ENCODE peak calls at places on chromosomes 3 and 15, in seven cellular contexts. One of them, this sample, is unnamed.

GRCh38 chr3:154023148-154023547 is 98.0 kb upstream of the ARHGEF26 start:
- DNase-seq in stimulated activated CD8-positive, alpha-beta memory T cell treated with anti-CD3 and anti-CD28 coated beads, Interleukin-2, amount 100 ng/mL, for 48 hours: no peak
- DNase-seq in activated CD4-positive, alpha-beta T cell treated with anti-CD3 and anti-CD28 coated beads, Interleukin-2, amount 50 U/mL, for 24 hours: no peak
- DNase-seq in iris pigment epithelial cell: no peak
- DNase-seq in T-helper 17 cell: no peak
- DNase-seq in fibroblast of mammary gland: peak
- DNase-seq in kidney glomerular epithelial cell: peak
- DNase-seq in this sample: no peak

GRCh38 chr3:56005196-56005805 is 463.0 kb downstream of the ERC2 start:
- DNase-seq in stimulated activated CD8-positive, alpha-beta memory T cell treated with anti-CD3 and anti-CD28 coated beads, Interleukin-2, amount 100 ng/mL, for 48 hours: no peak
- DNase-seq in activated CD4-positive, alpha-beta T cell treated with anti-CD3 and anti-CD28 coated beads, Interleukin-2, amount 50 U/mL, for 24 hours: no peak
- DNase-seq in iris pigment epithelial cell: peak
- DNase-seq in T-helper 17 cell: no peak
- DNase-seq in fibroblast of mammary gland: no peak
- DNase-seq in kidney glomerular epithelial cell: peak
- DNase-seq in this sample: no peak

GRCh38 chr3:69767571-69767970 is 28.3 kb downstream of the MITF start:
- DNase-seq in stimulated activated CD8-positive, alpha-beta memory T cell treated with anti-CD3 and anti-CD28 coated beads, Interleukin-2, amount 100 ng/mL, for 48 hours: no peak
- DNase-seq in activated CD4-positive, alpha-beta T cell treated with anti-CD3 and anti-CD28 coated beads, Interleukin-2, amount 50 U/mL, for 24 hours: no peak
- DNase-seq in iris pigment epithelial cell: no peak
- DNase-seq in T-helper 17 cell: no peak
- DNase-seq in fibroblast of mammary gland: no peak
- DNase-seq in kidney glomerular epithelial cell: peak
- DNase-seq in this sample: peak

GRCh38 chr3:44055951-44056350 is 185.7 kb upstream of the TOPAZ1 start:
- DNase-seq in stimulated activated CD8-positive, alpha-beta memory T cell treated with anti-CD3 and anti-CD28 coated beads, Interleukin-2, amount 100 ng/mL, for 48 hours: no peak
- DNase-seq in activated CD4-positive, alpha-beta T cell treated with anti-CD3 and anti-CD28 coated beads, Interleukin-2, amount 50 U/mL, for 24 hours: no peak
- DNase-seq in iris pigment epithelial cell: no peak
- DNase-seq in T-helper 17 cell: no peak
- DNase-seq in fibroblast of mammary gland: no peak
- DNase-seq in kidney glomerular epithelial cell: peak
- DNase-seq in this sample: no peak

GRCh38 chr3:37811625-37812356 is 49.9 kb upstream of the CTDSPL start:
- DNase-seq in stimulated activated CD8-positive, alpha-beta memory T cell treated with anti-CD3 and anti-CD28 coated beads, Interleukin-2, amount 100 ng/mL, for 48 hours: no peak
- DNase-seq in activated CD4-positive, alpha-beta T cell treated with anti-CD3 and anti-CD28 coated beads, Interleukin-2, amount 50 U/mL, for 24 hours: no peak
- DNase-seq in iris pigment epithelial cell: no peak
- DNase-seq in T-helper 17 cell: no peak
- DNase-seq in fibroblast of mammary gland: no peak
- DNase-seq in kidney glomerular epithelial cell: no peak
- DNase-seq in this sample: no peak

GRCh38 chr3:123817413-123817812 is 66.7 kb downstream of the MYLK start:
- DNase-seq in stimulated activated CD8-positive, alpha-beta memory T cell treated with anti-CD3 and anti-CD28 coated beads, Interleukin-2, amount 100 ng/mL, for 48 hours: no peak
- DNase-seq in activated CD4-positive, alpha-beta T cell treated with anti-CD3 and anti-CD28 coated beads, Interleukin-2, amount 50 U/mL, for 24 hours: no peak
- DNase-seq in iris pigment epithelial cell: no peak
- DNase-seq in T-helper 17 cell: no peak
- DNase-seq in fibroblast of mammary gland: no peak
- DNase-seq in kidney glomerular epithelial cell: no peak
- DNase-seq in this sample: no peak

GRCh38 chr3:177111541-177111949 is 85.7 kb downstream of the TBL1XR1 start:
- DNase-seq in stimulated activated CD8-positive, alpha-beta memory T cell treated with anti-CD3 and anti-CD28 coated beads, Interleukin-2, amount 100 ng/mL, for 48 hours: no peak
- DNase-seq in activated CD4-positive, alpha-beta T cell treated with anti-CD3 and anti-CD28 coated beads, Interleukin-2, amount 50 U/mL, for 24 hours: no peak
- DNase-seq in iris pigment epithelial cell: no peak
- DNase-seq in T-helper 17 cell: no peak
- DNase-seq in fibroblast of mammary gland: no peak
- DNase-seq in kidney glomerular epithelial cell: no peak
- DNase-seq in this sample: no peak

GRCh38 chr3:158057666-158058065 is 48.6 kb downstream of the SHOX2 start:
- DNase-seq in stimulated activated CD8-positive, alpha-beta memory T cell treated with anti-CD3 and anti-CD28 coated beads, Interleukin-2, amount 100 ng/mL, for 48 hours: no peak
- DNase-seq in activated CD4-positive, alpha-beta T cell treated with anti-CD3 and anti-CD28 coated beads, Interleukin-2, amount 50 U/mL, for 24 hours: no peak
- DNase-seq in iris pigment epithelial cell: peak
- DNase-seq in T-helper 17 cell: no peak
- DNase-seq in fibroblast of mammary gland: peak
- DNase-seq in kidney glomerular epithelial cell: no peak
- DNase-seq in this sample: no peak

GRCh38 chr3:46269556-46269955 is 27.3 kb downstream of the CCR3 start:
- DNase-seq in stimulated activated CD8-positive, alpha-beta memory T cell treated with anti-CD3 and anti-CD28 coated beads, Interleukin-2, amount 100 ng/mL, for 48 hours: no peak
- DNase-seq in activated CD4-positive, alpha-beta T cell treated with anti-CD3 and anti-CD28 coated beads, Interleukin-2, amount 50 U/mL, for 24 hours: no peak
- DNase-seq in iris pigment epithelial cell: no peak
- DNase-seq in T-helper 17 cell: no peak
- DNase-seq in fibroblast of mammary gland: no peak
- DNase-seq in kidney glomerular epithelial cell: no peak
- DNase-seq in this sample: no peak

GRCh38 chr3:149224736-149225594 is 3.3 kb upstream of the CP start:
- DNase-seq in stimulated activated CD8-positive, alpha-beta memory T cell treated with anti-CD3 and anti-CD28 coated beads, Interleukin-2, amount 100 ng/mL, for 48 hours: no peak
- DNase-seq in activated CD4-positive, alpha-beta T cell treated with anti-CD3 and anti-CD28 coated beads, Interleukin-2, amount 50 U/mL, for 24 hours: no peak
- DNase-seq in iris pigment epithelial cell: peak
- DNase-seq in T-helper 17 cell: no peak
- DNase-seq in fibroblast of mammary gland: peak
- DNase-seq in kidney glomerular epithelial cell: peak
- DNase-seq in this sample: no peak

GRCh38 chr15:63938486-63939061 is 104.8 kb upstream of the HERC1 start:
- DNase-seq in stimulated activated CD8-positive, alpha-beta memory T cell treated with anti-CD3 and anti-CD28 coated beads, Interleukin-2, amount 100 ng/mL, for 48 hours: peak
- DNase-seq in activated CD4-positive, alpha-beta T cell treated with anti-CD3 and anti-CD28 coated beads, Interleukin-2, amount 50 U/mL, for 24 hours: no peak
- DNase-seq in iris pigment epithelial cell: no peak
- DNase-seq in T-helper 17 cell: no peak
- DNase-seq in fibroblast of mammary gland: no peak
- DNase-seq in kidney glomerular epithelial cell: no peak
- DNase-seq in this sample: no peak

GRCh38 chr3:169822091-169822490 is 9.4 kb upstream of the LRRC34 start:
- DNase-seq in stimulated activated CD8-positive, alpha-beta memory T cell treated with anti-CD3 and anti-CD28 coated beads, Interleukin-2, amount 100 ng/mL, for 48 hours: no peak
- DNase-seq in activated CD4-positive, alpha-beta T cell treated with anti-CD3 and anti-CD28 coated beads, Interleukin-2, amount 50 U/mL, for 24 hours: no peak
- DNase-seq in iris pigment epithelial cell: no peak
- DNase-seq in T-helper 17 cell: no peak
- DNase-seq in fibroblast of mammary gland: no peak
- DNase-seq in kidney glomerular epithelial cell: no peak
- DNase-seq in this sample: no peak

GRCh38 chr3:159824341-159824740 is 164.3 kb upstream of the IL12A start:
- DNase-seq in stimulated activated CD8-positive, alpha-beta memory T cell treated with anti-CD3 and anti-CD28 coated beads, Interleukin-2, amount 100 ng/mL, for 48 hours: no peak
- DNase-seq in activated CD4-positive, alpha-beta T cell treated with anti-CD3 and anti-CD28 coated beads, Interleukin-2, amount 50 U/mL, for 24 hours: no peak
- DNase-seq in iris pigment epithelial cell: peak
- DNase-seq in T-helper 17 cell: no peak
- DNase-seq in fibroblast of mammary gland: peak
- DNase-seq in kidney glomerular epithelial cell: peak
- DNase-seq in this sample: peak

GRCh38 chr3:187567741-187568140 is 102.5 kb downstream of the SST start:
- DNase-seq in stimulated activated CD8-positive, alpha-beta memory T cell treated with anti-CD3 and anti-CD28 coated beads, Interleukin-2, amount 100 ng/mL, for 48 hours: no peak
- DNase-seq in activated CD4-positive, alpha-beta T cell treated with anti-CD3 and anti-CD28 coated beads, Interleukin-2, amount 50 U/mL, for 24 hours: no peak
- DNase-seq in iris pigment epithelial cell: peak
- DNase-seq in T-helper 17 cell: no peak
- DNase-seq in fibroblast of mammary gland: peak
- DNase-seq in kidney glomerular epithelial cell: peak
- DNase-seq in this sample: no peak

GRCh38 chr15:60798821-60799220 is 319.9 kb upstream of the ICE2 start:
- DNase-seq in stimulated activated CD8-positive, alpha-beta memory T cell treated with anti-CD3 and anti-CD28 coated beads, Interleukin-2, amount 100 ng/mL, for 48 hours: no peak
- DNase-seq in activated CD4-positive, alpha-beta T cell treated with anti-CD3 and anti-CD28 coated beads, Interleukin-2, amount 50 U/mL, for 24 hours: no peak
- DNase-seq in iris pigment epithelial cell: peak
- DNase-seq in T-helper 17 cell: no peak
- DNase-seq in fibroblast of mammary gland: peak
- DNase-seq in kidney glomerular epithelial cell: no peak
- DNase-seq in this sample: no peak

GRCh38 chr15:92811514-92811913 is 88.6 kb upstream of the CHD2 start:
- DNase-seq in stimulated activated CD8-positive, alpha-beta memory T cell treated with anti-CD3 and anti-CD28 coated beads, Interleukin-2, amount 100 ng/mL, for 48 hours: no peak
- DNase-seq in activated CD4-positive, alpha-beta T cell treated with anti-CD3 and anti-CD28 coated beads, Interleukin-2, amount 50 U/mL, for 24 hours: no peak
- DNase-seq in iris pigment epithelial cell: no peak
- DNase-seq in T-helper 17 cell: no peak
- DNase-seq in fibroblast of mammary gland: no peak
- DNase-seq in kidney glomerular epithelial cell: peak
- DNase-seq in this sample: no peak

GRCh38 chr3:128971421-128971820 is 22.5 kb downstream of the CFAP92 start:
- DNase-seq in stimulated activated CD8-positive, alpha-beta memory T cell treated with anti-CD3 and anti-CD28 coated beads, Interleukin-2, amount 100 ng/mL, for 48 hours: no peak
- DNase-seq in activated CD4-positive, alpha-beta T cell treated with anti-CD3 and anti-CD28 coated beads, Interleukin-2, amount 50 U/mL, for 24 hours: no peak
- DNase-seq in iris pigment epithelial cell: peak
- DNase-seq in T-helper 17 cell: no peak
- DNase-seq in fibroblast of mammary gland: peak
- DNase-seq in kidney glomerular epithelial cell: no peak
- DNase-seq in this sample: peak

GRCh38 chr3:184815046-184815930 is 3.3 kb downstream of the VPS8 start:
- DNase-seq in stimulated activated CD8-positive, alpha-beta memory T cell treated with anti-CD3 and anti-CD28 coated beads, Interleukin-2, amount 100 ng/mL, for 48 hours: no peak
- DNase-seq in activated CD4-positive, alpha-beta T cell treated with anti-CD3 and anti-CD28 coated beads, Interleukin-2, amount 50 U/mL, for 24 hours: no peak
- DNase-seq in iris pigment epithelial cell: peak
- DNase-seq in T-helper 17 cell: no peak
- DNase-seq in fibroblast of mammary gland: peak
- DNase-seq in kidney glomerular epithelial cell: no peak
- DNase-seq in this sample: no peak

GRCh38 chr3:98690876-98691275 is 72.3 kb upstream of the ST3GAL6 start:
- DNase-seq in stimulated activated CD8-positive, alpha-beta memory T cell treated with anti-CD3 and anti-CD28 coated beads, Interleukin-2, amount 100 ng/mL, for 48 hours: no peak
- DNase-seq in activated CD4-positive, alpha-beta T cell treated with anti-CD3 and anti-CD28 coated beads, Interleukin-2, amount 50 U/mL, for 24 hours: no peak
- DNase-seq in iris pigment epithelial cell: peak
- DNase-seq in T-helper 17 cell: no peak
- DNase-seq in fibroblast of mammary gland: peak
- DNase-seq in kidney glomerular epithelial cell: no peak
- DNase-seq in this sample: no peak

GRCh38 chr3:32249184-32249782 is 10.8 kb downstream of the CMTM8 start:
- DNase-seq in stimulated activated CD8-positive, alpha-beta memory T cell treated with anti-CD3 and anti-CD28 coated beads, Interleukin-2, amount 100 ng/mL, for 48 hours: no peak
- DNase-seq in activated CD4-positive, alpha-beta T cell treated with anti-CD3 and anti-CD28 coated beads, Interleukin-2, amount 50 U/mL, for 24 hours: no peak
- DNase-seq in iris pigment epithelial cell: peak
- DNase-seq in T-helper 17 cell: no peak
- DNase-seq in fibroblast of mammary gland: peak
- DNase-seq in kidney glomerular epithelial cell: peak
- DNase-seq in this sample: no peak

GRCh38 chr3:192636517-192637444 is 90.6 kb downstream of the FGF12 start:
- DNase-seq in stimulated activated CD8-positive, alpha-beta memory T cell treated with anti-CD3 and anti-CD28 coated beads, Interleukin-2, amount 100 ng/mL, for 48 hours: no peak
- DNase-seq in activated CD4-positive, alpha-beta T cell treated with anti-CD3 and anti-CD28 coated beads, Interleukin-2, amount 50 U/mL, for 24 hours: no peak
- DNase-seq in iris pigment epithelial cell: no peak
- DNase-seq in T-helper 17 cell: no peak
- DNase-seq in fibroblast of mammary gland: no peak
- DNase-seq in kidney glomerular epithelial cell: no peak
- DNase-seq in this sample: no peak

GRCh38 chr3:14439501-14440167 is 37.2 kb downstream of the SLC6A6 start:
- DNase-seq in stimulated activated CD8-positive, alpha-beta memory T cell treated with anti-CD3 and anti-CD28 coated beads, Interleukin-2, amount 100 ng/mL, for 48 hours: no peak
- DNase-seq in activated CD4-positive, alpha-beta T cell treated with anti-CD3 and anti-CD28 coated beads, Interleukin-2, amount 50 U/mL, for 24 hours: no peak
- DNase-seq in iris pigment epithelial cell: peak
- DNase-seq in T-helper 17 cell: no peak
- DNase-seq in fibroblast of mammary gland: no peak
- DNase-seq in kidney glomerular epithelial cell: peak
- DNase-seq in this sample: peak

GRCh38 chr3:46019707-46020106 is 7.6 kb downstream of the XCR1 start:
- DNase-seq in stimulated activated CD8-positive, alpha-beta memory T cell treated with anti-CD3 and anti-CD28 coated beads, Interleukin-2, amount 100 ng/mL, for 48 hours: peak
- DNase-seq in activated CD4-positive, alpha-beta T cell treated with anti-CD3 and anti-CD28 coated beads, Interleukin-2, amount 50 U/mL, for 24 hours: no peak
- DNase-seq in iris pigment epithelial cell: no peak
- DNase-seq in T-helper 17 cell: no peak
- DNase-seq in fibroblast of mammary gland: peak
- DNase-seq in kidney glomerular epithelial cell: no peak
- DNase-seq in this sample: no peak

GRCh38 chr3:46119709-46120498 is 88.2 kb downstream of the CCR1 start:
- DNase-seq in stimulated activated CD8-positive, alpha-beta memory T cell treated with anti-CD3 and anti-CD28 coated beads, Interleukin-2, amount 100 ng/mL, for 48 hours: no peak
- DNase-seq in activated CD4-positive, alpha-beta T cell treated with anti-CD3 and anti-CD28 coated beads, Interleukin-2, amount 50 U/mL, for 24 hours: no peak
- DNase-seq in iris pigment epithelial cell: no peak
- DNase-seq in T-helper 17 cell: no peak
- DNase-seq in fibroblast of mammary gland: no peak
- DNase-seq in kidney glomerular epithelial cell: no peak
- DNase-seq in this sample: no peak

GRCh38 chr3:99439892-99440291 is 198.5 kb upstream of the COL8A1 start:
- DNase-seq in stimulated activated CD8-positive, alpha-beta memory T cell treated with anti-CD3 and anti-CD28 coated beads, Interleukin-2, amount 100 ng/mL, for 48 hours: no peak
- DNase-seq in activated CD4-positive, alpha-beta T cell treated with anti-CD3 and anti-CD28 coated beads, Interleukin-2, amount 50 U/mL, for 24 hours: no peak
- DNase-seq in iris pigment epithelial cell: no peak
- DNase-seq in T-helper 17 cell: no peak
- DNase-seq in fibroblast of mammary gland: no peak
- DNase-seq in kidney glomerular epithelial cell: no peak
- DNase-seq in this sample: no peak

GRCh38 chr3:184737641-184738518 is 26.0 kb upstream of the MAGEF1 start:
- DNase-seq in stimulated activated CD8-positive, alpha-beta memory T cell treated with anti-CD3 and anti-CD28 coated beads, Interleukin-2, amount 100 ng/mL, for 48 hours: no peak
- DNase-seq in activated CD4-positive, alpha-beta T cell treated with anti-CD3 and anti-CD28 coated beads, Interleukin-2, amount 50 U/mL, for 24 hours: no peak
- DNase-seq in iris pigment epithelial cell: peak
- DNase-seq in T-helper 17 cell: no peak
- DNase-seq in fibroblast of mammary gland: peak
- DNase-seq in kidney glomerular epithelial cell: no peak
- DNase-seq in this sample: peak

GRCh38 chr3:128111147-128111546 is 12.5 kb downstream of the RUVBL1 start:
- DNase-seq in stimulated activated CD8-positive, alpha-beta memory T cell treated with anti-CD3 and anti-CD28 coated beads, Interleukin-2, amount 100 ng/mL, for 48 hours: no peak
- DNase-seq in activated CD4-positive, alpha-beta T cell treated with anti-CD3 and anti-CD28 coated beads, Interleukin-2, amount 50 U/mL, for 24 hours: no peak
- DNase-seq in iris pigment epithelial cell: no peak
- DNase-seq in T-helper 17 cell: no peak
- DNase-seq in fibroblast of mammary gland: no peak
- DNase-seq in kidney glomerular epithelial cell: no peak
- DNase-seq in this sample: no peak

GRCh38 chr3:176814252-176814651 is 383.0 kb downstream of the TBL1XR1 start:
- DNase-seq in stimulated activated CD8-positive, alpha-beta memory T cell treated with anti-CD3 and anti-CD28 coated beads, Interleukin-2, amount 100 ng/mL, for 48 hours: no peak
- DNase-seq in activated CD4-positive, alpha-beta T cell treated with anti-CD3 and anti-CD28 coated beads, Interleukin-2, amount 50 U/mL, for 24 hours: no peak
- DNase-seq in iris pigment epithelial cell: peak
- DNase-seq in T-helper 17 cell: no peak
- DNase-seq in fibroblast of mammary gland: peak
- DNase-seq in kidney glomerular epithelial cell: peak
- DNase-seq in this sample: peak

GRCh38 chr3:27486328-27486727 is 2.1 kb upstream of the SLC4A7 start:
- DNase-seq in stimulated activated CD8-positive, alpha-beta memory T cell treated with anti-CD3 and anti-CD28 coated beads, Interleukin-2, amount 100 ng/mL, for 48 hours: no peak
- DNase-seq in activated CD4-positive, alpha-beta T cell treated with anti-CD3 and anti-CD28 coated beads, Interleukin-2, amount 50 U/mL, for 24 hours: no peak
- DNase-seq in iris pigment epithelial cell: no peak
- DNase-seq in T-helper 17 cell: no peak
- DNase-seq in fibroblast of mammary gland: no peak
- DNase-seq in kidney glomerular epithelial cell: no peak
- DNase-seq in this sample: no peak

GRCh38 chr3:16151109-16151508 is 23.4 kb upstream of the GALNT15 start:
- DNase-seq in stimulated activated CD8-positive, alpha-beta memory T cell treated with anti-CD3 and anti-CD28 coated beads, Interleukin-2, amount 100 ng/mL, for 48 hours: no peak
- DNase-seq in activated CD4-positive, alpha-beta T cell treated with anti-CD3 and anti-CD28 coated beads, Interleukin-2, amount 50 U/mL, for 24 hours: no peak
- DNase-seq in iris pigment epithelial cell: peak
- DNase-seq in T-helper 17 cell: no peak
- DNase-seq in fibroblast of mammary gland: peak
- DNase-seq in kidney glomerular epithelial cell: peak
- DNase-seq in this sample: peak

GRCh38 chr15:71329041-71329440 is 213.8 kb downstream of the THSD4 start:
- DNase-seq in stimulated activated CD8-positive, alpha-beta memory T cell treated with anti-CD3 and anti-CD28 coated beads, Interleukin-2, amount 100 ng/mL, for 48 hours: no peak
- DNase-seq in activated CD4-positive, alpha-beta T cell treated with anti-CD3 and anti-CD28 coated beads, Interleukin-2, amount 50 U/mL, for 24 hours: no peak
- DNase-seq in iris pigment epithelial cell: peak
- DNase-seq in T-helper 17 cell: no peak
- DNase-seq in fibroblast of mammary gland: peak
- DNase-seq in kidney glomerular epithelial cell: no peak
- DNase-seq in this sample: peak

GRCh38 chr3:196995646-196996355 is 27.2 kb upstream of the PIGZ start:
- DNase-seq in stimulated activated CD8-positive, alpha-beta memory T cell treated with anti-CD3 and anti-CD28 coated beads, Interleukin-2, amount 100 ng/mL, for 48 hours: no peak
- DNase-seq in activated CD4-positive, alpha-beta T cell treated with anti-CD3 and anti-CD28 coated beads, Interleukin-2, amount 50 U/mL, for 24 hours: no peak
- DNase-seq in iris pigment epithelial cell: no peak
- DNase-seq in T-helper 17 cell: no peak
- DNase-seq in fibroblast of mammary gland: no peak
- DNase-seq in kidney glomerular epithelial cell: no peak
- DNase-seq in this sample: no peak

GRCh38 chr3:52537165-52537635 is 795 bp downstream of the UQCC5 start:
- DNase-seq in stimulated activated CD8-positive, alpha-beta memory T cell treated with anti-CD3 and anti-CD28 coated beads, Interleukin-2, amount 100 ng/mL, for 48 hours: no peak
- DNase-seq in activated CD4-positive, alpha-beta T cell treated with anti-CD3 and anti-CD28 coated beads, Interleukin-2, amount 50 U/mL, for 24 hours: no peak
- DNase-seq in iris pigment epithelial cell: no peak
- DNase-seq in T-helper 17 cell: no peak
- DNase-seq in fibroblast of mammary gland: no peak
- DNase-seq in kidney glomerular epithelial cell: no peak
- DNase-seq in this sample: no peak

GRCh38 chr3:13115616-13115910 is 42.3 kb upstream of the IQSEC1 start:
- DNase-seq in stimulated activated CD8-positive, alpha-beta memory T cell treated with anti-CD3 and anti-CD28 coated beads, Interleukin-2, amount 100 ng/mL, for 48 hours: no peak
- DNase-seq in activated CD4-positive, alpha-beta T cell treated with anti-CD3 and anti-CD28 coated beads, Interleukin-2, amount 50 U/mL, for 24 hours: no peak
- DNase-seq in iris pigment epithelial cell: no peak
- DNase-seq in T-helper 17 cell: no peak
- DNase-seq in fibroblast of mammary gland: no peak
- DNase-seq in kidney glomerular epithelial cell: no peak
- DNase-seq in this sample: no peak

GRCh38 chr3:143263844-143264243 is 144.3 kb downstream of the CHST2 start:
- DNase-seq in stimulated activated CD8-positive, alpha-beta memory T cell treated with anti-CD3 and anti-CD28 coated beads, Interleukin-2, amount 100 ng/mL, for 48 hours: no peak
- DNase-seq in activated CD4-positive, alpha-beta T cell treated with anti-CD3 and anti-CD28 coated beads, Interleukin-2, amount 50 U/mL, for 24 hours: no peak
- DNase-seq in iris pigment epithelial cell: no peak
- DNase-seq in T-helper 17 cell: no peak
- DNase-seq in fibroblast of mammary gland: no peak
- DNase-seq in kidney glomerular epithelial cell: no peak
- DNase-seq in this sample: no peak

GRCh38 chr3:43870110-43870509 is 179.4 kb downstream of the ABHD5 start:
- DNase-seq in stimulated activated CD8-positive, alpha-beta memory T cell treated with anti-CD3 and anti-CD28 coated beads, Interleukin-2, amount 100 ng/mL, for 48 hours: no peak
- DNase-seq in activated CD4-positive, alpha-beta T cell treated with anti-CD3 and anti-CD28 coated beads, Interleukin-2, amount 50 U/mL, for 24 hours: no peak
- DNase-seq in iris pigment epithelial cell: peak
- DNase-seq in T-helper 17 cell: no peak
- DNase-seq in fibroblast of mammary gland: peak
- DNase-seq in kidney glomerular epithelial cell: peak
- DNase-seq in this sample: no peak

GRCh38 chr3:23461069-23461468 is 257.9 kb downstream of the UBE2E2 start:
- DNase-seq in stimulated activated CD8-positive, alpha-beta memory T cell treated with anti-CD3 and anti-CD28 coated beads, Interleukin-2, amount 100 ng/mL, for 48 hours: no peak
- DNase-seq in activated CD4-positive, alpha-beta T cell treated with anti-CD3 and anti-CD28 coated beads, Interleukin-2, amount 50 U/mL, for 24 hours: no peak
- DNase-seq in iris pigment epithelial cell: no peak
- DNase-seq in T-helper 17 cell: no peak
- DNase-seq in fibroblast of mammary gland: peak
- DNase-seq in kidney glomerular epithelial cell: no peak
- DNase-seq in this sample: no peak

GRCh38 chr15:76678766-76679165 is 226.4 kb downstream of the SCAPER start:
- DNase-seq in stimulated activated CD8-positive, alpha-beta memory T cell treated with anti-CD3 and anti-CD28 coated beads, Interleukin-2, amount 100 ng/mL, for 48 hours: no peak
- DNase-seq in activated CD4-positive, alpha-beta T cell treated with anti-CD3 and anti-CD28 coated beads, Interleukin-2, amount 50 U/mL, for 24 hours: no peak
- DNase-seq in iris pigment epithelial cell: peak
- DNase-seq in T-helper 17 cell: no peak
- DNase-seq in fibroblast of mammary gland: peak
- DNase-seq in kidney glomerular epithelial cell: peak
- DNase-seq in this sample: no peak